ENCODE peak calls at places on chromosomes 6 and 20, in seven cellular contexts. R, Q, L, M, Z, N and V are unnamed samples.

GRCh38 chr20:57397693-57398108 is 6.5 kb downstream of the RBM38 start:
- DNase-seq in R (peak; percentile 43), Q (no peak), L (no peak), M (no peak), Z (peak; percentile 57), N (no peak), V (no peak)

GRCh38 chr6:130810307-130811030 is 16.7 kb upstream of the SMLR1 start:
- DNase-seq in R (no peak), Q (no peak), L (no peak), M (no peak), Z (no peak), N (no peak), V (no peak)

GRCh38 chr20:17315491-17316231 is 88.8 kb downstream of the PCSK2 start:
- DNase-seq in R (no peak), Q (no peak), L (no peak), M (no peak), Z (no peak), N (no peak), V (no peak)

GRCh38 chr6:37860226-37860839 is 40.8 kb downstream of the ZFAND3 start:
- DNase-seq in R (no peak), Q (peak; percentile 12), L (no peak), M (peak; percentile 10), Z (no peak), N (peak; percentile 50), V (no peak)

GRCh38 chr20:40604416-40604815 is 84.6 kb downstream of the MAFB start:
- DNase-seq in R (no peak), Q (no peak), L (no peak), M (no peak), Z (no peak), N (no peak), V (no peak)

GRCh38 chr20:40293740-40294139 is 395.3 kb downstream of the MAFB start:
- DNase-seq in R (no peak), Q (no peak), L (no peak), M (no peak), Z (no peak), N (peak; percentile 79), V (no peak)

GRCh38 chr6:149867876-149868640 is 3.9 kb upstream of the LRP11 start:
- DNase-seq in R (no peak), Q (no peak), L (no peak), M (no peak), Z (no peak), N (no peak), V (no peak)

GRCh38 chr20:6632187-6632586 is 135.3 kb upstream of the BMP2 start:
- DNase-seq in R (no peak), Q (no peak), L (no peak), M (no peak), Z (peak; percentile 26), N (no peak), V (no peak)

GRCh38 chr20:2470432-2471193 is at the start of gene SNRPB:
- DNase-seq in R (peak; percentile 98), Q (peak; percentile 99), L (peak; percentile 97), M (peak; percentile 98), Z (peak; percentile 98), N (peak; percentile 98), V (peak; percentile 98)
- TF ChIP-seq POLR2A in R (no peak), Q (peak; percentile 98), L (peak; percentile 93), M (peak; percentile 98), Z (peak; percentile 91), N (peak; percentile 98), V (peak; percentile 90)

GRCh38 chr6:4405609-4406212 is 270.3 kb upstream of the ECI2 start:
- DNase-seq in R (no peak), Q (no peak), L (no peak), M (no peak), Z (no peak), N (no peak), V (no peak)
- TF ChIP-seq POLR2AphosphoS5 in R (no peak), Q (no peak), L (no peak), M (no peak), Z (no peak), N (no peak), V (no peak)

GRCh38 chr20:32972181-32973076 is 31.8 kb downstream of the SUN5 start:
- DNase-seq in R (no peak), Q (no peak), L (no peak), M (no peak), Z (peak; percentile 51), N (peak; percentile 8), V (peak; percentile 67)
- H3K4me3 ChIP-seq in R (no peak overlapping the region), Q (no peak overlapping the region), L (no peak overlapping the region), M (no peak overlapping the region), Z (no peak overlapping the region), N (no peak overlapping the region), V (no peak overlapping the region)

GRCh38 chr6:15621203-15622044 is 41.4 kb downstream of the DTNBP1 start:
- DNase-seq in R (peak; percentile 52), Q (no peak), L (no peak), M (no peak), Z (peak; percentile 20), N (peak; percentile 20), V (no peak)
- TF ChIP-seq POLR2A in R (no peak), Q (no peak), L (no peak), M (no peak), Z (no peak), N (no peak), V (no peak)

DNA sequence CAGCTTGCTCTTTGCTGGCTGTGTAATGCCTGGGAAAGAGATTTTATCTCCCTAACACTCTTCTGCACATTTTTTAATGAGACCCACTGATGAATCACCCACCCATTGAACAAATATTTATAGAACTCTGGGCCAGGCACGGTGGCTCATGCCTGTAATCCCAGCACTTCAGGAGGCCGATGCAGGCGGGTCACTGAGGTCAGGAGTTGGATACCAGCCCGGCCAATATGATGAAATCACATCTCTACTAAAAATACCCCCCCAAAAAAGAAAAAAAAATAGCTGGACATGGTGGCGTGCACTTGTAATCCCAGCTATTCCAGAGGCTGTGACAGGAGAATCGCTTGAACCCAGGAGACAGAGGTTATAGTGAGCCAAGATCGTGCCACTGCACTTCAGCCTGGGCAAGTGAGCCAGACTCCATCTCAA is 82.1 kb upstream of the SIRPA start:
- DNase-seq in R (peak; percentile 60), Q (no peak), L (no peak), M (peak; percentile 43), Z (peak; percentile 35), N (peak; percentile 92), V (no peak)
- TF ChIP-seq POLR2AphosphoS5 in R (peak; percentile 62), Q (no peak), L (no peak), M (peak; percentile 30), Z (peak; percentile 27), N (peak; percentile 45), V (no peak)

DNA sequence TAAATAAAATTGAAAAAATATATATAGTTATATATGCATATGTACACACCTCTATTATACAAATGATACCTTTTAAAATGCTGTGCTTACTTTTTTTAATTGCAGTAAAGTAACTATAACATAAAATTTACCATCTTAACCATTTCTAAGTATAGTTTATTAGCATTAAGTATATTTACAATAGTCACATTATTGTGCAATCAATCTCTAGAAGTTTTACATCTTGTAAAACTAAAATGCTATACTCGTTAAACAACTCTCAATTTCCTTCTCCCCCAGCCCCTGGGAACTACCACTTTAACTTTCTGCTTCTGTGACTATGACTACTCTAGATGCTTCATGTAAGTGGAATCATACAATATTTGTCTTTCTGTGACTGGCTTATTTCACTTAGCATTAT is 146.7 kb upstream of the DST start:
- DNase-seq in R (no peak), Q (no peak), L (no peak), M (no peak), Z (no peak), N (no peak), V (no peak)
- H3K4me3 ChIP-seq in R (no peak overlapping the region), Q (no peak overlapping the region), L (no peak overlapping the region), M (no peak overlapping the region), Z (no peak overlapping the region), N (no peak overlapping the region), V (no peak overlapping the region)